ENCODE peak calls at places on chromosomes 16 and 17, in five cellular contexts. One of them, this sample, is unnamed.

GRCh38 chr17:73476890-73477350 is 165.1 kb upstream of the CDC42EP4 start:
- DNase-seq in COR-L47: peak
- DNase-seq in NCI-H1417: peak
- DNase-seq in AG04449: no peak
- DNase-seq in HuH-7: no peak
- DNase-seq in this sample: peak

GRCh38 chr17:58710948-58711552 is 18.6 kb downstream of the RAD51C start:
- DNase-seq in AG04449: no peak
- DNase-seq in COR-L47: peak
- DNase-seq in NCI-H1417: peak
- DNase-seq in HuH-7: no peak
- DNase-seq in this sample: peak

GRCh38 chr17:38545531-38546225 is 60.1 kb downstream of the SRCIN1 start:
- DNase-seq in COR-L47: no peak
- DNase-seq in AG04449: no peak
- DNase-seq in HuH-7: no peak
- DNase-seq in NCI-H1417: no peak
- DNase-seq in this sample: no peak

GRCh38 chr17:58328195-58329034 is at the start of gene TSPOAP1:
- DNase-seq in AG04449: no peak
- DNase-seq in COR-L47: no peak
- DNase-seq in HuH-7: no peak
- DNase-seq in NCI-H1417: no peak
- DNase-seq in this sample: no peak

GRCh38 chr17:40666366-40666765 is 1.4 kb upstream of the KRT222 start:
- DNase-seq in AG04449: no peak
- DNase-seq in NCI-H1417: no peak
- DNase-seq in COR-L47: no peak
- DNase-seq in HuH-7: peak
- DNase-seq in this sample: no peak

GRCh38 chr17:28843810-28844137 is 1.2 kb upstream of the FAM222B start:
- DNase-seq in COR-L47: no peak
- DNase-seq in HuH-7: no peak
- DNase-seq in NCI-H1417: no peak
- DNase-seq in AG04449: no peak
- DNase-seq in this sample: no peak

GRCh38 chr16:66484453-66485213 is 57.5 kb downstream of the BEAN1 start:
- DNase-seq in NCI-H1417: no peak
- DNase-seq in AG04449: no peak
- DNase-seq in COR-L47: no peak
- DNase-seq in HuH-7: no peak
- DNase-seq in this sample: no peak

GRCh38 chr16:4477966-4478365 is 1.8 kb downstream of the HMOX2 start:
- DNase-seq in NCI-H1417: no peak
- DNase-seq in COR-L47: no peak
- DNase-seq in AG04449: no peak
- DNase-seq in HuH-7: no peak
- DNase-seq in this sample: no peak

GRCh38 chr17:42835732-42836131 is 2.5 kb downstream of the PSME3 start:
- DNase-seq in NCI-H1417: no peak
- DNase-seq in COR-L47: no peak
- DNase-seq in HuH-7: no peak
- DNase-seq in AG04449: no peak
- DNase-seq in this sample: no peak

GRCh38 chr17:76382305-76382802 is 2.1 kb upstream of the SPHK1 start:
- DNase-seq in HuH-7: peak
- DNase-seq in AG04449: no peak
- DNase-seq in COR-L47: no peak
- DNase-seq in NCI-H1417: no peak
- DNase-seq in this sample: no peak

GRCh38 chr16:74480150-74481029 is 59.1 kb upstream of the CLEC18B start:
- DNase-seq in NCI-H1417: no peak
- DNase-seq in AG04449: no peak
- DNase-seq in COR-L47: no peak
- DNase-seq in HuH-7: peak
- DNase-seq in this sample: no peak

GRCh38 chr16:65975049-65975708 is 391.3 kb upstream of the CDH5 start:
- DNase-seq in HuH-7: no peak
- DNase-seq in COR-L47: no peak
- DNase-seq in AG04449: no peak
- DNase-seq in NCI-H1417: no peak
- DNase-seq in this sample: no peak

GRCh38 chr16:50151744-50152143 is 1.4 kb upstream of the TENT4B start:
- DNase-seq in HuH-7: no peak
- DNase-seq in COR-L47: no peak
- DNase-seq in AG04449: no peak
- DNase-seq in NCI-H1417: no peak
- DNase-seq in this sample: no peak

GRCh38 chr16:84308120-84308519 is 13.4 kb downstream of the WFDC1 start:
- DNase-seq in AG04449: no peak
- DNase-seq in COR-L47: no peak
- DNase-seq in HuH-7: peak
- DNase-seq in NCI-H1417: peak
- DNase-seq in this sample: peak

GRCh38 chr16:27374794-27375499 is 27.0 kb upstream of the IL21R start:
- DNase-seq in COR-L47: peak
- DNase-seq in AG04449: no peak
- DNase-seq in HuH-7: peak
- DNase-seq in NCI-H1417: no peak
- DNase-seq in this sample: peak

GRCh38 chr16:89584768-89585549 is 9.4 kb downstream of the CPNE7 start:
- DNase-seq in HuH-7: no peak
- DNase-seq in COR-L47: no peak
- DNase-seq in AG04449: no peak
- DNase-seq in NCI-H1417: no peak
- DNase-seq in this sample: no peak

GRCh38 chr17:83203472-83204221 is 124.2 kb downstream of the METRNL start:
- DNase-seq in NCI-H1417: no peak
- DNase-seq in AG04449: no peak
- DNase-seq in COR-L47: no peak
- DNase-seq in HuH-7: no peak
- DNase-seq in this sample: no peak

GRCh38 chr17:27559506-27559931 is 71.5 kb upstream of the LGALS9 start:
- DNase-seq in NCI-H1417: no peak
- DNase-seq in COR-L47: no peak
- DNase-seq in HuH-7: no peak
- DNase-seq in AG04449: no peak
- DNase-seq in this sample: no peak

GRCh38 chr16:88298166-88298881 is 84.4 kb upstream of the ZNF469 start:
- DNase-seq in AG04449: no peak
- DNase-seq in COR-L47: no peak
- DNase-seq in HuH-7: no peak
- DNase-seq in NCI-H1417: no peak
- DNase-seq in this sample: no peak

GRCh38 chr17:63830904-63831491 is 3.5 kb upstream of the FTSJ3 start:
- DNase-seq in AG04449: no peak
- DNase-seq in COR-L47: no peak
- DNase-seq in NCI-H1417: no peak
- DNase-seq in HuH-7: no peak
- DNase-seq in this sample: no peak

GRCh38 chr17:83012873-83013778 is 66.3 kb upstream of the METRNL start:
- DNase-seq in NCI-H1417: no peak
- DNase-seq in COR-L47: no peak
- DNase-seq in AG04449: peak
- DNase-seq in HuH-7: no peak
- DNase-seq in this sample: no peak

GRCh38 chr16:4317471-4318170 is 1.8 kb downstream of the GLIS2 start:
- DNase-seq in COR-L47: peak
- DNase-seq in AG04449: no peak
- DNase-seq in HuH-7: no peak
- DNase-seq in NCI-H1417: no peak
- DNase-seq in this sample: no peak

GRCh38 chr17:78038748-78039288 is 80.3 kb downstream of the TNRC6C start:
- DNase-seq in COR-L47: no peak
- DNase-seq in AG04449: no peak
- DNase-seq in HuH-7: no peak
- DNase-seq in NCI-H1417: no peak
- DNase-seq in this sample: no peak

GRCh38 chr17:77445908-77446535 is 305.3 kb downstream of the SEC14L1 start:
- DNase-seq in NCI-H1417: no peak
- DNase-seq in COR-L47: no peak
- DNase-seq in AG04449: no peak
- DNase-seq in HuH-7: no peak
- DNase-seq in this sample: no peak

GRCh38 chr17:33292184-33292980 is 713 bp downstream of the ASIC2 start:
- DNase-seq in NCI-H1417: peak
- DNase-seq in AG04449: no peak
- DNase-seq in COR-L47: no peak
- DNase-seq in HuH-7: no peak
- DNase-seq in this sample: peak

GRCh38 chr16:85752511-85753420 is 1.9 kb upstream of the C16orf74 start:
- DNase-seq in AG04449: no peak
- DNase-seq in NCI-H1417: no peak
- DNase-seq in HuH-7: peak
- DNase-seq in COR-L47: peak
- DNase-seq in this sample: peak

This sample was measured in NCI-H1092.